ENCODE peak calls at places on chromosomes 12 and 14, in ten cellular contexts. L, I, B, N, R, S, V, H, Q and F are unnamed samples. For H3K9me3, the result is how much of the 10 kb centered on the place peaks cover.

GRCh38 chr14:69263364-69263763 is 3.4 kb downstream of the GALNT16 start:
- DNase-seq in L (no peak), I (no peak), B (no peak), N (no peak), R (no peak), S (peak), V (peak), H (no peak), Q (peak), F (no peak)

GRCh38 chr14:92737619-92738188 is 10.7 kb downstream of the LGMN start:
- DNase-seq in L (no peak), I (no peak), B (no peak), N (no peak), R (no peak), S (no peak), V (no peak), H (no peak), Q (no peak), F (no peak)

GRCh38 chr12:120750806-120751205 is 25.2 kb downstream of the ACADS start:
- DNase-seq in L (no peak), I (no peak), B (no peak), N (no peak), R (no peak), S (no peak), V (no peak), H (no peak), Q (no peak), F (no peak)

GRCh38 chr12:751828-752672 is at the start of gene WNK1:
- DNase-seq in L (peak), I (peak), B (peak), N (peak), R (peak), S (peak), V (peak), H (peak), Q (peak), F (peak)

GRCh38 chr12:109463776-109464175 is 13.3 kb downstream of the KCTD10 start:
- DNase-seq in L (peak), I (no peak), B (no peak), N (no peak), R (no peak), S (no peak), V (no peak), H (no peak), Q (no peak), F (no peak)

GRCh38 chr14:63308723-63309317 is 9.9 kb downstream of the GPHB5 start:
- DNase-seq in L (no peak), I (no peak), B (no peak), N (peak), R (no peak), S (no peak), V (peak), H (peak), Q (peak), F (no peak)

GRCh38 chr12:104695453-104696148 is 238.9 kb downstream of the CHST11 start:
- DNase-seq in L (no peak), I (no peak), B (peak), N (no peak), R (peak), S (peak), V (peak), H (no peak), Q (peak), F (peak)

GRCh38 chr14:75981426-75981825 is 369 bp downstream of the TGFB3 start:
- DNase-seq in L (no peak), I (no peak), B (peak), N (no peak), R (peak), S (no peak), V (no peak), H (peak), Q (peak), F (no peak)

GRCh38 chr12:109581856-109582255 is 8.3 kb downstream of the MVK start:
- DNase-seq in L (peak), I (no peak), B (no peak), N (no peak), R (no peak), S (no peak), V (peak), H (no peak), Q (peak), F (no peak)

GRCh38 chr12:112439769-112440168 is 21.0 kb downstream of the PTPN11 start:
- DNase-seq in L (no peak), I (no peak), B (no peak), N (no peak), R (no peak), S (no peak), V (no peak), H (no peak), Q (no peak), F (no peak)

GRCh38 chr14:59183150-59183549 is 5.3 kb upstream of the DAAM1 start:
- DNase-seq in L (no peak), I (no peak), B (no peak), N (no peak), R (no peak), S (no peak), V (no peak), H (no peak), Q (no peak), F (no peak)

GRCh38 chr14:29282169-29282568 is 515.6 kb downstream of the FOXG1 start:
- DNase-seq in L (no peak), I (no peak), B (no peak), N (no peak), R (no peak), S (no peak), V (peak), H (no peak), Q (peak), F (no peak)

DNA sequence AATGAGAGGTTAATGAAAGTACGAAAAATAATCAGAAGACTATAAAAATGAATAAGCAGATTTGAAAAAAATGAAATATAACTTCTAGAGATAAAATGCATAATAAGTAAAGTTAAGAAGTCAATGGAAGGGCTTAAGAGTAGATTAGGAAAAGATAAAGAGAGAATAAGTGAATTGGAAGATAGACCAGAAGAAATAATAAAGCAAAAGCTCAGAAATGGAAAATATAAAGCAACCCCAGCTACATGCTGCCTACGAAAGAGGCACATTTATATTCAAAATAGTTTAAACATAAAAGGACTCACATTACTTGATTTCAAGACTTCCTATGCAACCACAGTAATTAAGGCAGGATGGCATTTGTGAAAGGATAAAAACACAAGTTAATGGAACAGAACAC is 19.9 kb downstream of the ZNF605 start:
- DNase-seq in L (no peak), I (no peak), B (no peak), N (no peak), R (no peak), S (no peak), V (no peak), H (no peak), Q (no peak), F (no peak)
- H3K9me3 ChIP-seq in L (under half), I (half or more), B (under half), N (half or more), R (under half), S (under half), V (half or more), H (under half), Q (under half), F (under half)

DNA sequence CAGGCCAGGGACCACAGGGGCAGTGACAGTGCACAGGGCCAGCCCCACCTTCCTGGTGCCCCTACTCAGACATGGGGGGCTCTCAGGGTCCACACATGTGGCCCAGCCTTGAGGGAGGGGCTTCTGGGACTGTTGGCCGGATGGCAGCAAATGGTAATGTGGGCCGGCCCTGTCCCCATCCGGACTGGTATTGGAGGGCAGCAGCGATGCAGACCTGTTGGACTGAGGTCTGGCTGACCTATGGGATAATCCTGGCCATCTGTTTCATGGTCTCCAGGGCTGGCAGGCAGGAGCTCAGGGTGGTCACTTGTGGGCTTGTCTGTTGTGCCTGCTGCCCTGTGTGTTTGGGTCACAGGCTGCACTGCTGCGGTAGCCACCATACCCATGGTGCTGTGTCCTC is 387.5 kb downstream of the TMEM121 start:
- DNase-seq in L (peak), I (no peak), B (no peak), N (no peak), R (no peak), S (peak), V (no peak), H (no peak), Q (no peak), F (no peak)
- H3K9me3 ChIP-seq in L (under half), I (under half), B (under half), N (under half), R (under half), S (under half), V (under half), H (under half), Q (under half), F (under half)

DNA sequence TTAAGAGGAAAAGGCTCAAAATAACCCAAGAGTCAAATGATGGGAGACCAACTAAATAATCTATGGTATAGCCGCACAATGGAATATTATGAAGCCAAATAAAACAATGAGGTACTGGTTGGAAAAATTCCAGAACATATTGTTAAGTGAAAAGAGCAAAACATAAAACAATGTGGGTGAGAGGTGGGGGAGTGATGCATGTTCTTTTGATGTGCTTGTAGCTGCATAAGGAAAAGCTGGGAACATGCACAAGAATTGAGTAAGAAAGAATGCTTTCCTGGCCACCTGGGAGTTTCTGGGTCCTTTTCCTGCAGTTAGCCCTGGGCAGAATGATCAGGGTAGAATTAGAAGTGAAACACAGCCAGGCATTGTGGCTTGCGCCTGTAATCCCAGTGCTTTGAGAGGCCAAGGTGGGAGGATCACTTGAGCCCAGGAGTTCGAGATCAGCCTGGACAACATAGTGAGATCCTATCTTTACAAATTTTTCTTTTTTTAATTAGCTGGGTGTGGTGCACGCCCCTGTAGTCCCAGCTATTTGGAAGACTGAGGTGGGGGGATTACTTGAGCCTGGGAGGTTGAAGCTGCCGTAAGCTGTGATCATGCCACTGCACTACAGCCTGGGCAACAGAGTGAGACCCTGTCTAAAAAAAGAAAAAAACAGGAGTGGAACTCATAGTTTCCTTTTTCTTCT is 7.9 kb downstream of the ABCB9 start:
- DNase-seq in L (no peak), I (no peak), B (no peak), N (no peak), R (no peak), S (no peak), V (no peak), H (no peak), Q (peak), F (no peak)
- H3K9me3 ChIP-seq in L (under half), I (under half), B (under half), N (under half), R (under half), S (under half), V (under half), H (under half), Q (under half), F (under half)

GRCh38 chr12:58491296-58491695 is 429.0 kb downstream of the LRIG3 start:
- DNase-seq in L (no peak), I (no peak), B (no peak), N (no peak), R (no peak), S (no peak), V (peak), H (no peak), Q (peak), F (no peak)
- H3K9me3 ChIP-seq in L (under half), I (under half), B (under half), N (under half), R (under half), S (under half), V (under half), H (under half), Q (under half), F (under half)

DNA sequence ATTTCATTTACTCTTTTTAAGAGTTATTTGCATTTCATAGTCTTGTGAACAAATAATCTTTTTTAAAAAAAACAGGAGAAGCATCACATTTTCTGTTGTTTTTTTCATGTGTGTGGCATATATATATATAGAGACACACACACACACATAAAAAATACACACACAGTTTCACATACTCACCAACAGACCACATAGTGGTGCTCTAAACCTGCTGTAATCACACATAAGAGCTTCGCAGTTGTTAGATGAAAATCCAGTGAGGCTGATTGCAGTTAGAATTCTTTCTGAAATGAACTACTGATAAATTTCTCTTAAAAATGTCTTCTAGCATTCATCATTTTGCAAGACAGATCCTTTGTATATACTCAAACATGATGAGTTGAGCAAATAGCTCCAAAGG is 434.2 kb upstream of the STXBP6 start:
- DNase-seq in L (no peak), I (no peak), B (no peak), N (no peak), R (no peak), S (no peak), V (no peak), H (no peak), Q (no peak), F (no peak)
- H3K9me3 ChIP-seq in L (under half), I (under half), B (under half), N (under half), R (under half), S (under half), V (under half), H (under half), Q (under half), F (under half)

GRCh38 chr12:28369483-28369882 is 179.2 kb downstream of the CCDC91 start:
- DNase-seq in L (no peak), I (no peak), B (no peak), N (peak), R (no peak), S (no peak), V (no peak), H (no peak), Q (no peak), F (no peak)

GRCh38 chr12:28367993-28368392 is 177.7 kb downstream of the CCDC91 start:
- DNase-seq in L (no peak), I (no peak), B (no peak), N (no peak), R (no peak), S (no peak), V (no peak), H (no peak), Q (no peak), F (no peak)

DNA sequence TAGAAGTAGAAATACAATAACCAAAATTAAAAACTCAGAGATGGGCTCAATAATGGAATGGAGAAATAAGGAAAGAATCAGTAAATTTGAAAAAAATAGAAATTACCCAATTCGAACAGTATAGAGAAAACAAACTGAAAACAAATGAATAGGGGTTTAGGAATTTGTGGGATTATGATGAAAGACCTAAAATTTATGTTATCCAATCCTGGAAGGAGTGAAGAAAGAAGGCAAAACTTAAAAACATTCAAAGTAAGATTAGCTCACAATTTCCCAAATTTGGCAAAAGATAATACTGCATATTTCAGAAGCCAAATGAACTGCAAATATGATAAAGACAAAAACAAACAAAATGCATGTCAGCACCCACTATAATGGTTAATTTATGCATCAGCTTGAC is 177.1 kb downstream of the CCDC91 start:
- DNase-seq in L (no peak), I (no peak), B (no peak), N (no peak), R (no peak), S (no peak), V (no peak), H (no peak), Q (no peak), F (no peak)
- H3K9me3 ChIP-seq in L (under half), I (under half), B (under half), N (under half), R (under half), S (under half), V (under half), H (under half), Q (under half), F (under half)

GRCh38 chr12:30396576-30396975 is 299.1 kb downstream of the IPO8 start:
- DNase-seq in L (no peak), I (no peak), B (no peak), N (no peak), R (no peak), S (no peak), V (no peak), H (no peak), Q (no peak), F (no peak)

GRCh38 chr12:30395190-30395589 is 300.5 kb downstream of the IPO8 start:
- DNase-seq in L (no peak), I (no peak), B (no peak), N (no peak), R (no peak), S (no peak), V (no peak), H (no peak), Q (no peak), F (no peak)

GRCh38 chr12:30391766-30392366 is 303.8 kb downstream of the IPO8 start:
- DNase-seq in L (no peak), I (no peak), B (no peak), N (no peak), R (no peak), S (no peak), V (no peak), H (no peak), Q (no peak), F (no peak)
- H3K9me3 ChIP-seq in L (under half), I (under half), B (under half), N (under half), R (under half), S (under half), V (under half), H (under half), Q (under half), F (under half)

GRCh38 chr12:123832052-123832451 is 70.0 kb downstream of the DNAH10 start:
- DNase-seq in L (no peak), I (no peak), B (no peak), N (no peak), R (no peak), S (no peak), V (no peak), H (no peak), Q (no peak), F (no peak)
- H3K9me3 ChIP-seq in L (under half), I (under half), B (under half), N (under half), R (under half), S (under half), V (under half), H (under half), Q (under half), F (under half)

GRCh38 chr12:7806863-7807487 is 17.8 kb downstream of the NANOG start:
- DNase-seq in L (no peak), I (peak), B (peak), N (peak), R (peak), S (peak), V (peak), H (peak), Q (peak), F (peak)

GRCh38 chr12:7797698-7798398 is 8.6 kb downstream of the NANOG start:
- DNase-seq in L (no peak), I (no peak), B (no peak), N (no peak), R (no peak), S (no peak), V (peak), H (no peak), Q (peak), F (no peak)

GRCh38 chr12:7801460-7801859 is 12.3 kb downstream of the NANOG start:
- DNase-seq in L (no peak), I (no peak), B (no peak), N (no peak), R (no peak), S (no peak), V (no peak), H (no peak), Q (no peak), F (no peak)
- H3K9me3 ChIP-seq in L (under half), I (under half), B (under half), N (under half), R (under half), S (under half), V (under half), H (under half), Q (under half), F (under half)